ENCODE peak calls at places on chromosomes 16 and 17, in five cellular contexts. One of them, this sample, is unnamed.

GRCh38 chr17:78316867-78317816 is 42.7 kb downstream of the SOCS3 start:
- DNase-seq in BJ: no peak
- DNase-seq in A549: peak
- DNase-seq in choroid plexus epithelial cell: peak
- DNase-seq in fibroblast of the aortic adventitia: peak
- DNase-seq in this sample: no peak

GRCh38 chr16:54783226-54783625 is 147.4 kb upstream of the IRX5 start:
- DNase-seq in BJ: no peak
- DNase-seq in A549: no peak
- DNase-seq in choroid plexus epithelial cell: no peak
- DNase-seq in fibroblast of the aortic adventitia: no peak
- DNase-seq in this sample: no peak

GRCh38 chr16:81431554-81432353 is 12.9 kb upstream of the CMIP start:
- DNase-seq in BJ: peak
- DNase-seq in A549: no peak
- DNase-seq in choroid plexus epithelial cell: peak
- DNase-seq in fibroblast of the aortic adventitia: peak
- DNase-seq in this sample: peak

GRCh38 chr17:43401293-43401692 is 2.5 kb downstream of the ARL4D start:
- DNase-seq in BJ: no peak
- DNase-seq in A549: peak
- DNase-seq in choroid plexus epithelial cell: peak
- DNase-seq in fibroblast of the aortic adventitia: peak
- DNase-seq in this sample: peak

GRCh38 chr16:19712418-19713058 is 5.5 kb downstream of the KNOP1 start:
- DNase-seq in BJ: no peak
- DNase-seq in A549: no peak
- DNase-seq in choroid plexus epithelial cell: no peak
- DNase-seq in fibroblast of the aortic adventitia: no peak
- DNase-seq in this sample: no peak

GRCh38 chr17:50608700-50609375 is 25.8 kb upstream of the ABCC3 start:
- DNase-seq in BJ: no peak
- DNase-seq in A549: no peak
- DNase-seq in choroid plexus epithelial cell: no peak
- DNase-seq in fibroblast of the aortic adventitia: no peak
- DNase-seq in this sample: no peak

GRCh38 chr16:74936902-74937560 is 47.9 kb downstream of the WDR59 start:
- DNase-seq in BJ: peak
- DNase-seq in A549: no peak
- DNase-seq in choroid plexus epithelial cell: peak
- DNase-seq in fibroblast of the aortic adventitia: peak
- DNase-seq in this sample: peak

GRCh38 chr17:74466785-74467158 is 338 bp downstream of the CD300A start:
- DNase-seq in BJ: no peak
- DNase-seq in A549: no peak
- DNase-seq in choroid plexus epithelial cell: no peak
- DNase-seq in fibroblast of the aortic adventitia: no peak
- DNase-seq in this sample: no peak

GRCh38 chr17:8981443-8981842 is 15.9 kb upstream of the PIK3R5 start:
- DNase-seq in BJ: no peak
- DNase-seq in A549: no peak
- DNase-seq in choroid plexus epithelial cell: no peak
- DNase-seq in fibroblast of the aortic adventitia: no peak
- DNase-seq in this sample: no peak

GRCh38 chr17:82316651-82317393 is 586 bp downstream of the CD7 start:
- DNase-seq in BJ: no peak
- DNase-seq in A549: no peak
- DNase-seq in choroid plexus epithelial cell: no peak
- DNase-seq in fibroblast of the aortic adventitia: no peak
- DNase-seq in this sample: no peak

GRCh38 chr17:82314012-82314720 is 3.2 kb downstream of the CD7 start:
- DNase-seq in BJ: no peak
- DNase-seq in A549: no peak
- DNase-seq in choroid plexus epithelial cell: no peak
- DNase-seq in fibroblast of the aortic adventitia: no peak
- DNase-seq in this sample: no peak

GRCh38 chr17:82317394-82318168 is at the start of gene CD7:
- DNase-seq in BJ: no peak
- DNase-seq in A549: no peak
- DNase-seq in choroid plexus epithelial cell: no peak
- DNase-seq in fibroblast of the aortic adventitia: no peak
- DNase-seq in this sample: no peak

GRCh38 chr17:82314721-82315605 is 2.4 kb downstream of the CD7 start:
- DNase-seq in BJ: no peak
- DNase-seq in A549: no peak
- DNase-seq in choroid plexus epithelial cell: no peak
- DNase-seq in fibroblast of the aortic adventitia: no peak
- DNase-seq in this sample: no peak

GRCh38 chr17:82315703-82316358 is 1.6 kb downstream of the CD7 start:
- DNase-seq in BJ: no peak
- DNase-seq in A549: no peak
- DNase-seq in choroid plexus epithelial cell: no peak
- DNase-seq in fibroblast of the aortic adventitia: no peak
- DNase-seq in this sample: no peak
- H3K4me3 ChIP-seq in BJ: no peak
- H3K4me3 ChIP-seq in A549: no peak
- H3K4me3 ChIP-seq in choroid plexus epithelial cell: no peak
- H3K4me3 ChIP-seq in fibroblast of the aortic adventitia: no peak
- H3K4me3 ChIP-seq in this sample: no peak

DNA sequence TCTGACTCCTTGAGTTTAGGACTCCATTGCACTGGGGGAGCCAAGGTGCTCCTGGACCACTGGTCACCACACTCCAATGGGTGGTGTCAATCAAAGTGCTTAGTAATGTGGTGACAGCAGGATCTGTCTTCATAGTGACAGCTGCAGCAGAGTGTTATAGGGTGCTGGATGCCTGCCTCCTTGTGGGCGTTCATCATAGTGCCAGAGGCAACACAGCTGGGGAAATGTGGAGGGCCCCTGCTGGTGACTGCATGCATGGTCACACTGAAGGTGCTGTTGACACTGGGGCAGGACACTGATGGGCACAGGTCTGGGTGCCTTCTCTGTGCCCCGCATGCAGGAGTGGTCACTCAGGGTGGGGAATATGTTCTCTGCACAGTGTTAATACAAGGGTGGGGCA is 177.5 kb upstream of the CDH8 start:
- DNase-seq in BJ: no peak
- DNase-seq in A549: no peak
- DNase-seq in choroid plexus epithelial cell: no peak
- DNase-seq in fibroblast of the aortic adventitia: no peak
- DNase-seq in this sample: no peak
- TF ChIP-seq CTCF in BJ: no peak
- TF ChIP-seq CTCF in A549: no peak
- TF ChIP-seq CTCF in choroid plexus epithelial cell: no peak
- TF ChIP-seq CTCF in fibroblast of the aortic adventitia: no peak
- TF ChIP-seq CTCF in this sample: no peak

GRCh38 chr17:76076100-76076764 is 1.7 kb downstream of the GALR2 start:
- DNase-seq in BJ: no peak
- DNase-seq in A549: no peak
- DNase-seq in choroid plexus epithelial cell: no peak
- DNase-seq in fibroblast of the aortic adventitia: no peak
- DNase-seq in this sample: no peak
- H3K4me3 ChIP-seq in BJ: no peak
- H3K4me3 ChIP-seq in A549: peak
- H3K4me3 ChIP-seq in choroid plexus epithelial cell: no peak
- H3K4me3 ChIP-seq in fibroblast of the aortic adventitia: no peak
- H3K4me3 ChIP-seq in this sample: no peak

DNA sequence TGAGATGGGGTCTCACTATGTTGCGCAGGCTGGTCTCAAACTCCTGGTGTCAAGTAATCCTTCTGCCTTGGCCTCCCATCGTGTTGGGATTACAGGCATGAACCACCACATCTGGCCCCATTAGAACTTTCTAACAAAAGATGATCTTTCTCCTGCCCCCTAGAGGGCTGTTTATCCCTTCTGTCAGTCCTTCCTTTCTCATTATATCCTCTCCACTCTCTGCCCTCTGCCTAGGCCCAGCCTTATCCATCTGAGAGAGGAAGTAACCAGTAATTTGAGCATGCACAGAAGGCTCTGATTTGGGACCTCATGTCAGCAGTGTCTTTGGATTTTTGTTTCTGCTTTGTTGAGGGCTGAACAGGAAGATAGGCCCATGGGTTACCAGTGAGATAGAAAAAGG is 4.4 kb upstream of the DHX40 start:
- DNase-seq in BJ: no peak
- DNase-seq in A549: peak
- DNase-seq in choroid plexus epithelial cell: peak
- DNase-seq in fibroblast of the aortic adventitia: peak
- DNase-seq in this sample: peak
- TF ChIP-seq CTCF in BJ: peak
- TF ChIP-seq CTCF in A549: peak
- TF ChIP-seq CTCF in choroid plexus epithelial cell: peak
- TF ChIP-seq CTCF in fibroblast of the aortic adventitia: peak
- TF ChIP-seq CTCF in this sample: peak

GRCh38 chr17:30091166-30091670 is 25.4 kb upstream of the NSRP1 start:
- DNase-seq in BJ: no peak
- DNase-seq in A549: no peak
- DNase-seq in choroid plexus epithelial cell: no peak
- DNase-seq in fibroblast of the aortic adventitia: peak
- DNase-seq in this sample: no peak
- H3K4me3 ChIP-seq in BJ: no peak
- H3K4me3 ChIP-seq in A549: no peak
- H3K4me3 ChIP-seq in choroid plexus epithelial cell: no peak
- H3K4me3 ChIP-seq in fibroblast of the aortic adventitia: no peak
- H3K4me3 ChIP-seq in this sample: no peak

GRCh38 chr17:4782652-4783051 is 3.5 kb downstream of the VMO1 start:
- DNase-seq in BJ: no peak
- DNase-seq in A549: no peak
- DNase-seq in choroid plexus epithelial cell: no peak
- DNase-seq in fibroblast of the aortic adventitia: no peak
- DNase-seq in this sample: no peak
- TF ChIP-seq CTCF in BJ: no peak
- TF ChIP-seq CTCF in A549: no peak
- TF ChIP-seq CTCF in choroid plexus epithelial cell: no peak
- TF ChIP-seq CTCF in fibroblast of the aortic adventitia: no peak
- TF ChIP-seq CTCF in this sample: no peak

This sample was measured in AG10803.